ENCODE peak calls at places on chromosomes 1 and 21, in six cellular contexts. R, A, P, Q, W and I are unnamed samples.

GRCh38 chr1:20380616-20381035 is 90.0 kb downstream of the VWA5B1 start:
- DNase-seq in R (no peak), A (no peak), P (peak; percentile 53), Q (no peak), W (no peak), I (peak; percentile 85)

GRCh38 chr1:109275706-109276345 is 7.1 kb downstream of the PSRC1 start:
- DNase-seq in R (no peak), A (no peak), P (no peak), Q (no peak), W (peak; percentile 38), I (no peak)

GRCh38 chr1:12001249-12001917 is 17.9 kb upstream of the MIIP start:
- DNase-seq in R (peak; percentile 77), A (no peak), P (peak; percentile 48), Q (no peak), W (no peak), I (no peak)

GRCh38 chr1:155209373-155209721 is 852 bp downstream of the MTX1 start:
- DNase-seq in R (no peak), A (no peak), P (no peak), Q (no peak), W (no peak), I (no peak)

GRCh38 chr1:82920418-82921248 is 1078.3 kb downstream of the TTLL7 start:
- DNase-seq in R (no peak), A (no peak), P (no peak), Q (peak; percentile 2), W (no peak), I (peak; percentile 9)

GRCh38 chr1:57845041-57845440 is 421.2 kb upstream of the DAB1 start:
- DNase-seq in R (no peak), A (no peak), P (no peak), Q (no peak), W (no peak), I (no peak)

GRCh38 chr21:26072891-26073615 is 97.5 kb downstream of the APP start:
- DNase-seq in R (no peak), A (no peak), P (peak; percentile 18), Q (no peak), W (no peak), I (no peak)

GRCh38 chr1:56459260-56459659 is 120.1 kb downstream of the PLPP3 start:
- DNase-seq in R (no peak), A (no peak), P (no peak), Q (no peak), W (no peak), I (no peak)

GRCh38 chr1:211737115-211738035 is 62.0 kb upstream of the NEK2 start:
- DNase-seq in R (no peak), A (no peak), P (peak; percentile 92), Q (no peak), W (no peak), I (peak; percentile 93)

GRCh38 chr1:168842306-168842705 is 113.3 kb upstream of the DPT start:
- DNase-seq in R (no peak), A (no peak), P (no peak), Q (no peak), W (no peak), I (no peak)

GRCh38 chr1:245604979-245605378 is 450.2 kb downstream of the KIF26B start:
- DNase-seq in R (no peak), A (no peak), P (no peak), Q (no peak), W (no peak), I (peak; percentile 44)

GRCh38 chr21:21268061-21268471 is 269.9 kb downstream of the NCAM2 start:
- DNase-seq in R (no peak), A (no peak), P (no peak), Q (no peak), W (no peak), I (no peak)

GRCh38 chr1:201624741-201625646 is 86.1 kb downstream of the NAV1 start:
- DNase-seq in R (no peak), A (no peak), P (no peak), Q (no peak), W (no peak), I (no peak)

GRCh38 chr21:37193676-37194075 is 73.5 kb downstream of the VPS26C start:
- DNase-seq in R (no peak), A (no peak), P (no peak), Q (no peak), W (no peak), I (no peak)

GRCh38 chr1:222464841-222465210 is 83.1 kb downstream of the HHIPL2 start:
- DNase-seq in R (peak; percentile 65), A (peak; percentile 53), P (peak; percentile 57), Q (peak; percentile 53), W (peak; percentile 72), I (peak; percentile 76)

GRCh38 chr1:116127123-116127847 is 16.1 kb downstream of the MAB21L3 start:
- DNase-seq in R (no peak), A (no peak), P (no peak), Q (no peak), W (no peak), I (no peak)

GRCh38 chr1:45490121-45490622 is 791 bp downstream of the TESK2 start:
- DNase-seq in R (no peak), A (no peak), P (no peak), Q (no peak), W (no peak), I (no peak)

GRCh38 chr1:229582011-229582694 is 23.6 kb upstream of the ABCB10 start:
- DNase-seq in R (no peak), A (no peak), P (peak; percentile 28), Q (no peak), W (no peak), I (peak; percentile 70)

GRCh38 chr1:10432910-10433785 is 2.9 kb downstream of the CENPS start:
- DNase-seq in R (no peak), A (no peak), P (no peak), Q (no peak), W (no peak), I (no peak)

GRCh38 chr1:11543796-11544195 is 64.8 kb downstream of the DISP3 start:
- DNase-seq in R (no peak), A (no peak), P (no peak), Q (no peak), W (no peak), I (no peak)

GRCh38 chr1:161989108-161989507 is 34.6 kb downstream of the OLFML2B start:
- DNase-seq in R (no peak), A (no peak), P (no peak), Q (no peak), W (no peak), I (no peak)

GRCh38 chr1:212968385-212968863 is 18.1 kb downstream of the VASH2 start:
- DNase-seq in R (no peak), A (no peak), P (no peak), Q (no peak), W (no peak), I (no peak)

GRCh38 chr1:201282216-201282615 is 1.1 kb upstream of the PKP1 start:
- DNase-seq in R (no peak), A (no peak), P (no peak), Q (no peak), W (no peak), I (no peak)

GRCh38 chr1:117605164-117605810 is 561 bp upstream of the TENT5C start:
- DNase-seq in R (peak; percentile 42), A (no peak), P (peak; percentile 24), Q (no peak), W (peak; percentile 83), I (peak; percentile 41)

GRCh38 chr1:201649776-201650607 is 111.1 kb downstream of the NAV1 start:
- DNase-seq in R (peak; percentile 92), A (no peak), P (peak; percentile 74), Q (peak; percentile 7), W (peak; percentile 93), I (peak; percentile 60)

GRCh38 chr1:57839488-57839887 is 415.6 kb upstream of the DAB1 start:
- DNase-seq in R (no peak), A (no peak), P (no peak), Q (no peak), W (no peak), I (no peak)

GRCh38 chr21:45018131-45019075 is 56.0 kb upstream of the ADARB1 start:
- DNase-seq in R (peak; percentile 19), A (no peak), P (no peak), Q (no peak), W (peak; percentile 72), I (no peak)

GRCh38 chr1:26827663-26828062 is 1.2 kb downstream of the ZDHHC18 start:
- DNase-seq in R (peak; percentile 35), A (no peak), P (no peak), Q (no peak), W (no peak), I (no peak)

GRCh38 chr1:117573386-117574040 is 32.3 kb upstream of the TENT5C start:
- DNase-seq in R (no peak), A (no peak), P (no peak), Q (no peak), W (no peak), I (no peak)

GRCh38 chr1:16984717-16985116 is 4.3 kb upstream of the MFAP2 start:
- DNase-seq in R (no peak), A (no peak), P (no peak), Q (no peak), W (no peak), I (no peak)

GRCh38 chr1:157691285-157691920 is 9.2 kb downstream of the FCRL3 start:
- DNase-seq in R (no peak), A (no peak), P (no peak), Q (no peak), W (no peak), I (peak; percentile 64)

GRCh38 chr1:55974714-55975441 is 604.5 kb downstream of the PLPP3 start:
- DNase-seq in R (no peak), A (no peak), P (no peak), Q (no peak), W (no peak), I (no peak)

GRCh38 chr1:197725044-197725443 is 50.2 kb downstream of the DENND1B start:
- DNase-seq in R (no peak), A (no peak), P (no peak), Q (no peak), W (no peak), I (no peak)

GRCh38 chr1:171226757-171227370 is 21.4 kb upstream of the FMO1 start:
- DNase-seq in R (peak; percentile 53), A (no peak), P (peak; percentile 49), Q (no peak), W (no peak), I (peak; percentile 77)

GRCh38 chr1:37556712-37557196 is at the start of gene DNALI1:
- DNase-seq in R (peak; percentile 96), A (no peak), P (peak; percentile 85), Q (no peak), W (peak; percentile 90), I (peak; percentile 70)

GRCh38 chr1:93081716-93082115 is 2.6 kb downstream of the MTF2 start:
- DNase-seq in R (no peak), A (no peak), P (no peak), Q (no peak), W (no peak), I (no peak)

GRCh38 chr1:63615809-63616420 is 22.7 kb downstream of the PGM1 start:
- DNase-seq in R (peak; percentile 58), A (peak; percentile 46), P (peak; percentile 68), Q (peak; percentile 39), W (no peak), I (peak; percentile 86)

GRCh38 chr1:154759196-154759595 is 110.9 kb downstream of the KCNN3 start:
- DNase-seq in R (no peak), A (peak; percentile 21), P (no peak), Q (peak; percentile 16), W (no peak), I (no peak)

GRCh38 chr21:28252923-28253322 is 739.8 kb downstream of the LTN1 start:
- DNase-seq in R (no peak), A (no peak), P (no peak), Q (no peak), W (no peak), I (no peak)